ENCODE peak calls at places on chromosomes 3 and 15, in seven cellular contexts. H, C, V, Z, I, K and L are unnamed samples.

GRCh38 chr15:25731411-25731810 is 131.7 kb downstream of the ATP10A start:
- DNase-seq in H (no peak), C (no peak), V (no peak), Z (no peak), I (no peak), K (no peak), L (no peak)

GRCh38 chr3:132545471-132545870 is 51.6 kb upstream of the ACKR4 start:
- DNase-seq in H (no peak), C (peak), V (peak), Z (no peak), I (no peak), K (peak), L (no peak)

GRCh38 chr3:62261800-62262199 is 111.5 kb downstream of the FEZF2 start:
- DNase-seq in H (no peak), C (no peak), V (no peak), Z (no peak), I (no peak), K (no peak), L (no peak)

GRCh38 chr3:84680700-84681099 is 278.1 kb upstream of the CADM2 start:
- DNase-seq in H (no peak), C (no peak), V (no peak), Z (no peak), I (no peak), K (no peak), L (no peak)

GRCh38 chr15:34808016-34808415 is 12.7 kb upstream of the ACTC1 start:
- DNase-seq in H (no peak), C (peak), V (peak), Z (no peak), I (no peak), K (peak), L (no peak)

GRCh38 chr3:194023501-194024280 is 112.3 kb upstream of the HES1 start:
- DNase-seq in H (no peak), C (no peak), V (no peak), Z (no peak), I (no peak), K (peak), L (no peak)

GRCh38 chr3:60636846-60637245 is 614.4 kb downstream of the FHIT start:
- DNase-seq in H (no peak), C (peak), V (peak), Z (no peak), I (no peak), K (peak), L (no peak)

GRCh38 chr3:110664148-110664547 is 407.5 kb upstream of the NECTIN3 start:
- DNase-seq in H (no peak), C (peak), V (no peak), Z (no peak), I (no peak), K (no peak), L (no peak)

GRCh38 chr15:69653846-69654245 is 201.2 kb downstream of the RPLP1 start:
- DNase-seq in H (no peak), C (no peak), V (no peak), Z (no peak), I (no peak), K (no peak), L (peak)

GRCh38 chr3:171044828-171045793 is 18.6 kb upstream of the SLC2A2 start:
- DNase-seq in H (no peak), C (peak), V (peak), Z (no peak), I (no peak), K (peak), L (no peak)

GRCh38 chr3:129688310-129688895 is 81.9 kb upstream of the PLXND1 start:
- DNase-seq in H (no peak), C (peak), V (peak), Z (peak), I (peak), K (no peak), L (peak)

GRCh38 chr3:1477669-1478068 is 384.8 kb downstream of the CNTN6 start:
- DNase-seq in H (no peak), C (no peak), V (no peak), Z (no peak), I (no peak), K (no peak), L (no peak)

GRCh38 chr15:64096486-64097431 is 977 bp downstream of the SNX1 start:
- DNase-seq in H (no peak), C (peak), V (peak), Z (no peak), I (no peak), K (peak), L (no peak)

GRCh38 chr3:157631468-157631867 is 128.3 kb upstream of the VEPH1 start:
- DNase-seq in H (no peak), C (peak), V (peak), Z (no peak), I (no peak), K (peak), L (no peak)

GRCh38 chr3:32969656-32970055 is 18.2 kb downstream of the CCR4 start:
- DNase-seq in H (no peak), C (peak), V (peak), Z (no peak), I (no peak), K (peak), L (no peak)

GRCh38 chr3:197428117-197428761 is 127.5 kb downstream of the BDH1 start:
- DNase-seq in H (peak), C (peak), V (peak), Z (no peak), I (no peak), K (peak), L (no peak)

GRCh38 chr3:143628971-143629370 is 219.3 kb downstream of the SLC9A9 start:
- DNase-seq in H (no peak), C (peak), V (peak), Z (no peak), I (no peak), K (no peak), L (no peak)

GRCh38 chr3:21169858-21170257 is 581.2 kb downstream of the ZNF385D start:
- DNase-seq in H (no peak), C (no peak), V (no peak), Z (no peak), I (no peak), K (no peak), L (no peak)

GRCh38 chr3:25257026-25257425 is 171.0 kb upstream of the RARB start:
- DNase-seq in H (no peak), C (peak), V (peak), Z (peak), I (no peak), K (peak), L (no peak)

GRCh38 chr3:158105710-158106438 is at the start of gene SHOX2:
- DNase-seq in H (peak), C (peak), V (peak), Z (no peak), I (peak), K (peak), L (peak)

GRCh38 chr3:143182861-143183667 is 63.5 kb downstream of the CHST2 start:
- DNase-seq in H (no peak), C (peak), V (peak), Z (no peak), I (no peak), K (no peak), L (no peak)

GRCh38 chr15:57422113-57422754 is 45.9 kb downstream of the CGNL1 start:
- DNase-seq in H (no peak), C (peak), V (peak), Z (no peak), I (no peak), K (no peak), L (no peak)

GRCh38 chr3:157746391-157746790 is 243.2 kb upstream of the VEPH1 start:
- DNase-seq in H (no peak), C (peak), V (peak), Z (no peak), I (no peak), K (no peak), L (no peak)

GRCh38 chr15:62868507-62868906 is 174.0 kb upstream of the TPM1 start:
- DNase-seq in H (no peak), C (peak), V (peak), Z (no peak), I (no peak), K (no peak), L (no peak)

GRCh38 chr3:130658666-130659065 is 88.0 kb downstream of the PIK3R4 start:
- DNase-seq in H (no peak), C (peak), V (peak), Z (no peak), I (no peak), K (peak), L (no peak)

GRCh38 chr15:88491158-88491557 is 23.6 kb downstream of the MRPS11 start:
- DNase-seq in H (no peak), C (no peak), V (no peak), Z (no peak), I (no peak), K (peak), L (no peak)

GRCh38 chr3:197889204-197889930 is 60.6 kb upstream of the RPL35A start:
- DNase-seq in H (no peak), C (no peak), V (no peak), Z (no peak), I (no peak), K (peak), L (no peak)

GRCh38 chr3:14273886-14274517 is 95.4 kb downstream of the LSM3 start:
- DNase-seq in H (no peak), C (no peak), V (no peak), Z (no peak), I (no peak), K (peak), L (no peak)

DNA sequence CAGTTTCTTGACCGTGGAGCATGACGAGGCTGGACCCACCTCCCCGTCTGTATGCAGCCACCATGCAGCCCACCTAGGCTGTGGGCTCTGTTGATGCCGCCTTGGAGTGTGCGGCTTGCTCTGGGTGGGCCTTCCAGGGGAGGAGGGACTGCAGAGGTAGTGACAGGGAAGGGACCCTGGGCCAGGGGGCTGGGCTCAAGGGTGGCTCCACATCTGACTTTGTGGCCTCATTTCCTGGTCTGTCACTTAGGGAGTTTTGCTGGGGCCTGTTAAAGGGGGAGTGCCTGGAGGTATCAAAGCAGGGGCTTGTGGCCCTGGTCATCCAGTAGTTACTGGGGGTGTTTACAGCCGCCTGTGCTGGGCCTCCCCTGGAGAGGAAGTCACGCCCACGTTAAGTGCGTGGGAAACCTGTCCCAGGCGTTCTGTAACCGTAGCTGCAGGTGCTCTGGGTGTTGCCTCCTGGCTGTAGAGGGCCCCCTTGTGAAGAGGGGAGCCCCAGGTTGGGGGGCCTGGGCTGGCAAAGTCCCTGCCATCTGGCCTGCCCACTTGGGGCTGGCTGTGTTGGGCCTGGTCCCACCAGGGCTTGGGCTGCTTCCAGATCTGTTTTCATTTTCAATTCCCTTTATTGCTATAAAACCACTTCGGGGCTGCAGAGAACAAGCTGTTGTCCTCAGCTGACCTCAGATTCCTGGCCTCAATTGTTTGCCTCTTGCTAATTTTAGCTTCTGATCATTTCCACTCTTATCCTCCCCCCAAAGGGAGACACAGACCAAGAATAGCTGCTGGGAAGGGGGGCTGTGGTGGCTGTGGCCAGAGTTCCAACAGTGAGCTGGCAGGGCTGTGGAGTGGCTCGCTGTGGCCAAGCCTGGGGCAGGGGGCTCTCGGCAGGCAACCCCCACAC is 26.5 kb downstream of the KLF13 start:
- DNase-seq in H (peak), C (peak), V (peak), Z (no peak), I (no peak), K (no peak), L (no peak)
- TF ChIP-seq CTCF in H (no peak), C (no peak), V (no peak), Z (no peak), I (no peak), K (no peak), L (no peak)

GRCh38 chr15:27358751-27359434 is 387.9 kb downstream of the GABRG3 start:
- DNase-seq in H (no peak), C (peak), V (no peak), Z (no peak), I (peak), K (no peak), L (no peak)
- TF ChIP-seq CTCF in H (peak), C (peak), V (peak), Z (peak), I (peak), K (no peak), L (peak)

GRCh38 chr3:45499529-45499928 is 95.0 kb upstream of the LIMD1 start:
- DNase-seq in H (no peak), C (peak), V (peak), Z (no peak), I (no peak), K (peak), L (no peak)
- TF ChIP-seq CTCF in H (peak), C (no peak), V (peak), Z (peak), I (no peak), K (peak), L (peak)

GRCh38 chr3:123377173-123377740 is 71.6 kb downstream of the ADCY5 start:
- DNase-seq in H (peak), C (no peak), V (no peak), Z (no peak), I (no peak), K (no peak), L (no peak)

GRCh38 chr3:123373535-123373987 is 75.3 kb downstream of the ADCY5 start:
- DNase-seq in H (peak), C (no peak), V (no peak), Z (no peak), I (no peak), K (no peak), L (no peak)

GRCh38 chr3:123374016-123374415 is 74.9 kb downstream of the ADCY5 start:
- DNase-seq in H (peak), C (no peak), V (no peak), Z (no peak), I (no peak), K (no peak), L (no peak)

GRCh38 chr3:123376451-123377172 is 72.3 kb downstream of the ADCY5 start:
- DNase-seq in H (peak), C (no peak), V (no peak), Z (peak), I (no peak), K (no peak), L (no peak)

GRCh38 chr3:123375014-123375940 is 73.6 kb downstream of the ADCY5 start:
- DNase-seq in H (peak), C (no peak), V (no peak), Z (no peak), I (peak), K (no peak), L (no peak)
- TF ChIP-seq CTCF in H (no peak), C (no peak), V (no peak), Z (no peak), I (no peak), K (no peak), L (no peak)

DNA sequence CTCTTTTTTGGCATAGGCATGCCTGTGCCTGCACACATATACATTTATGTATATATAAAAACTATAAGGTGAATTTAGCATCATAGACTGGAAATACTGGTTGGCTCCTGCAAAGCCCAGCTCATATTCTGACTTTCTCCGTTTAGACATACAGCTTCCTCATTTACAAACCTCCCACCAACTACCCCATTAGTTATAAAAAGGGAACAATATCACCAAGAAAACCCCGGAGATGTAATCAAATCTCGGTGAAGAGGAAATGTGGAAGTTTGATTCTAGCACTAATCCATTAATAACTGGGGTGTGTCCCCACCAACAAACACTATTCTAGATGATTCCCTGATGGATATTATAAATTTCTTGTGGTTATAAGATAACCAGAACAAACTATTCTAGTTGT is 517.7 kb upstream of the TBL1XR1 start:
- DNase-seq in H (no peak), C (no peak), V (no peak), Z (no peak), I (no peak), K (no peak), L (no peak)
- TF ChIP-seq CTCF in H (no peak), C (no peak), V (no peak), Z (no peak), I (no peak), K (no peak), L (no peak)

GRCh38 chr3:178255315-178255714 is 280.9 kb upstream of the KCNMB2 start:
- DNase-seq in H (no peak), C (no peak), V (peak), Z (no peak), I (no peak), K (peak), L (no peak)
- TF ChIP-seq CTCF in H (no peak), C (no peak), V (no peak), Z (no peak), I (no peak), K (no peak), L (no peak)